ENCODE peak calls at places on chromosomes 2 and 18, in seven cellular contexts. One of them, this sample, is unnamed.
A peak's percentile ranks its signal among the peaks of the same experiment; 100 is the strongest.

GRCh38 chr2:71935291-71935848 is 212.3 kb downstream of the CYP26B1 start:
- DNase-seq in A549: no peak
- DNase-seq in epithelial cell of proximal tubule: no peak
- DNase-seq in CD8-positive, alpha-beta memory T cell: no peak
- DNase-seq in sigmoid colon: peak; percentile 91
- DNase-seq in fibroblast of lung: peak; percentile 15
- DNase-seq in mesenchymal stem cell: peak; percentile 25
- DNase-seq in this sample: no peak

GRCh38 chr2:72921088-72921851 is 4.0 kb downstream of the EMX1 start:
- DNase-seq in A549: no peak
- DNase-seq in epithelial cell of proximal tubule: no peak
- DNase-seq in CD8-positive, alpha-beta memory T cell: no peak
- DNase-seq in sigmoid colon: peak; percentile 33
- DNase-seq in fibroblast of lung: no peak
- DNase-seq in mesenchymal stem cell: no peak
- DNase-seq in this sample: no peak

GRCh38 chr2:122643725-122644329 is 888.4 kb downstream of the TSN start:
- DNase-seq in A549: peak; percentile 31
- DNase-seq in epithelial cell of proximal tubule: peak; percentile 79
- DNase-seq in CD8-positive, alpha-beta memory T cell: no peak
- DNase-seq in sigmoid colon: no peak
- DNase-seq in fibroblast of lung: peak; percentile 45
- DNase-seq in mesenchymal stem cell: peak; percentile 86
- DNase-seq in this sample: no peak

GRCh38 chr2:186349508-186349907 is 136.6 kb upstream of the ZC3H15 start:
- DNase-seq in A549: peak; percentile 44
- DNase-seq in epithelial cell of proximal tubule: no peak
- DNase-seq in CD8-positive, alpha-beta memory T cell: no peak
- DNase-seq in sigmoid colon: no peak
- DNase-seq in fibroblast of lung: peak; percentile 95
- DNase-seq in mesenchymal stem cell: peak; percentile 61
- DNase-seq in this sample: no peak

GRCh38 chr18:31819106-31819924 is 58.6 kb upstream of the SLC25A52 start:
- DNase-seq in A549: peak; percentile 44
- DNase-seq in epithelial cell of proximal tubule: no peak
- DNase-seq in CD8-positive, alpha-beta memory T cell: peak; percentile 1
- DNase-seq in sigmoid colon: no peak
- DNase-seq in fibroblast of lung: peak; percentile 65
- DNase-seq in mesenchymal stem cell: peak; percentile 58
- DNase-seq in this sample: peak; percentile 43

GRCh38 chr2:211408485-211408884 is 852.1 kb downstream of the CPS1 start:
- DNase-seq in A549: peak; percentile 79
- DNase-seq in epithelial cell of proximal tubule: peak; percentile 74
- DNase-seq in CD8-positive, alpha-beta memory T cell: no peak
- DNase-seq in sigmoid colon: no peak
- DNase-seq in fibroblast of lung: no peak
- DNase-seq in mesenchymal stem cell: no peak
- DNase-seq in this sample: no peak

GRCh38 chr2:176817061-176817565 is 395.5 kb upstream of the HNRNPA3 start:
- DNase-seq in A549: peak; percentile 3
- DNase-seq in epithelial cell of proximal tubule: no peak
- DNase-seq in CD8-positive, alpha-beta memory T cell: no peak
- DNase-seq in sigmoid colon: no peak
- DNase-seq in fibroblast of lung: no peak
- DNase-seq in mesenchymal stem cell: no peak
- DNase-seq in this sample: no peak

GRCh38 chr18:48975817-48976649 is 25.3 kb upstream of the SMAD7 start:
- DNase-seq in A549: peak; percentile 62
- DNase-seq in epithelial cell of proximal tubule: no peak
- DNase-seq in CD8-positive, alpha-beta memory T cell: peak; percentile 49
- DNase-seq in sigmoid colon: no peak
- DNase-seq in fibroblast of lung: peak; percentile 57
- DNase-seq in mesenchymal stem cell: peak; percentile 73
- DNase-seq in this sample: no peak

GRCh38 chr2:68727698-68728375 is 6.8 kb upstream of the ARHGAP25 start:
- DNase-seq in A549: no peak
- DNase-seq in epithelial cell of proximal tubule: no peak
- DNase-seq in CD8-positive, alpha-beta memory T cell: no peak
- DNase-seq in sigmoid colon: no peak
- DNase-seq in fibroblast of lung: no peak
- DNase-seq in mesenchymal stem cell: peak; percentile 77
- DNase-seq in this sample: no peak

GRCh38 chr18:41751652-41752051 is 203.4 kb upstream of the PIK3C3 start:
- DNase-seq in A549: no peak
- DNase-seq in epithelial cell of proximal tubule: no peak
- DNase-seq in CD8-positive, alpha-beta memory T cell: no peak
- DNase-seq in sigmoid colon: no peak
- DNase-seq in fibroblast of lung: no peak
- DNase-seq in mesenchymal stem cell: no peak
- DNase-seq in this sample: no peak

GRCh38 chr2:57396364-57397098 is 650.1 kb upstream of the VRK2 start:
- DNase-seq in A549: peak; percentile 23
- DNase-seq in epithelial cell of proximal tubule: no peak
- DNase-seq in CD8-positive, alpha-beta memory T cell: no peak
- DNase-seq in sigmoid colon: peak; percentile 52
- DNase-seq in fibroblast of lung: no peak
- DNase-seq in mesenchymal stem cell: no peak
- DNase-seq in this sample: no peak

GRCh38 chr2:27381577-27382181 is 1.1 kb upstream of the ZNF513 start:
- DNase-seq in A549: no peak
- DNase-seq in epithelial cell of proximal tubule: no peak
- DNase-seq in CD8-positive, alpha-beta memory T cell: no peak
- DNase-seq in sigmoid colon: no peak
- DNase-seq in fibroblast of lung: no peak
- DNase-seq in mesenchymal stem cell: no peak
- DNase-seq in this sample: no peak

GRCh38 chr18:2846638-2847340 is at the start of gene EMILIN2:
- DNase-seq in A549: no peak
- DNase-seq in epithelial cell of proximal tubule: no peak
- DNase-seq in CD8-positive, alpha-beta memory T cell: peak; percentile 34
- DNase-seq in sigmoid colon: peak; percentile 90
- DNase-seq in fibroblast of lung: peak; percentile 56
- DNase-seq in mesenchymal stem cell: peak; percentile 57
- DNase-seq in this sample: no peak

GRCh38 chr18:57077786-57078552 is 68.9 kb upstream of the BOD1L2 start:
- DNase-seq in A549: no peak
- DNase-seq in epithelial cell of proximal tubule: no peak
- DNase-seq in CD8-positive, alpha-beta memory T cell: peak; percentile 47
- DNase-seq in sigmoid colon: no peak
- DNase-seq in fibroblast of lung: no peak
- DNase-seq in mesenchymal stem cell: no peak
- DNase-seq in this sample: peak; percentile 84

GRCh38 chr2:16223481-16224177 is 283.3 kb downstream of the MYCN start:
- DNase-seq in A549: no peak
- DNase-seq in epithelial cell of proximal tubule: no peak
- DNase-seq in CD8-positive, alpha-beta memory T cell: no peak
- DNase-seq in sigmoid colon: no peak
- DNase-seq in fibroblast of lung: no peak
- DNase-seq in mesenchymal stem cell: no peak
- DNase-seq in this sample: no peak

GRCh38 chr18:58865714-58866113 is 1.0 kb downstream of the ZNF532 start:
- DNase-seq in A549: no peak
- DNase-seq in epithelial cell of proximal tubule: no peak
- DNase-seq in CD8-positive, alpha-beta memory T cell: no peak
- DNase-seq in sigmoid colon: peak; percentile 8
- DNase-seq in fibroblast of lung: no peak
- DNase-seq in mesenchymal stem cell: no peak
- DNase-seq in this sample: no peak
- H3K4me3 ChIP-seq in A549: no peak overlapping the region
- H3K4me3 ChIP-seq in epithelial cell of proximal tubule: no peak overlapping the region
- H3K4me3 ChIP-seq in CD8-positive, alpha-beta memory T cell: no peak overlapping the region
- H3K4me3 ChIP-seq in sigmoid colon: no peak overlapping the region
- H3K4me3 ChIP-seq in fibroblast of lung: peak overlapping the region; percentile 53
- H3K4me3 ChIP-seq in mesenchymal stem cell: peak overlapping the region; percentile 74
- H3K4me3 ChIP-seq in this sample: no peak overlapping the region

GRCh38 chr2:31535753-31536152 is 45.0 kb downstream of the SRD5A2 start:
- DNase-seq in A549: peak; percentile 29
- DNase-seq in epithelial cell of proximal tubule: peak; percentile 48
- DNase-seq in CD8-positive, alpha-beta memory T cell: no peak
- DNase-seq in sigmoid colon: no peak
- DNase-seq in fibroblast of lung: no peak
- DNase-seq in mesenchymal stem cell: no peak
- DNase-seq in this sample: no peak
- H3K4me3 ChIP-seq in A549: peak overlapping the region; percentile 4
- H3K4me3 ChIP-seq in epithelial cell of proximal tubule: no peak overlapping the region
- H3K4me3 ChIP-seq in CD8-positive, alpha-beta memory T cell: no peak overlapping the region
- H3K4me3 ChIP-seq in sigmoid colon: no peak overlapping the region
- H3K4me3 ChIP-seq in fibroblast of lung: no peak overlapping the region
- H3K4me3 ChIP-seq in mesenchymal stem cell: no peak overlapping the region
- H3K4me3 ChIP-seq in this sample: no peak overlapping the region

GRCh38 chr18:76977108-76977621 is 154.8 kb downstream of the ZNF236 start:
- DNase-seq in A549: no peak
- DNase-seq in epithelial cell of proximal tubule: no peak
- DNase-seq in CD8-positive, alpha-beta memory T cell: no peak
- DNase-seq in sigmoid colon: no peak
- DNase-seq in fibroblast of lung: no peak
- DNase-seq in mesenchymal stem cell: no peak
- DNase-seq in this sample: no peak
- H3K4me3 ChIP-seq in A549: no peak overlapping the region
- H3K4me3 ChIP-seq in epithelial cell of proximal tubule: no peak overlapping the region
- H3K4me3 ChIP-seq in CD8-positive, alpha-beta memory T cell: no peak overlapping the region
- H3K4me3 ChIP-seq in sigmoid colon: no peak overlapping the region
- H3K4me3 ChIP-seq in fibroblast of lung: no peak overlapping the region
- H3K4me3 ChIP-seq in mesenchymal stem cell: no peak overlapping the region
- H3K4me3 ChIP-seq in this sample: no peak overlapping the region

GRCh38 chr2:238601433-238602222 is 174.9 kb downstream of the ASB1 start:
- DNase-seq in A549: no peak
- DNase-seq in epithelial cell of proximal tubule: peak; percentile 36
- DNase-seq in CD8-positive, alpha-beta memory T cell: no peak
- DNase-seq in sigmoid colon: peak; percentile 92
- DNase-seq in fibroblast of lung: peak; percentile 86
- DNase-seq in mesenchymal stem cell: peak; percentile 27
- DNase-seq in this sample: no peak
- H3K4me3 ChIP-seq in A549: no peak overlapping the region
- H3K4me3 ChIP-seq in epithelial cell of proximal tubule: no peak overlapping the region
- H3K4me3 ChIP-seq in CD8-positive, alpha-beta memory T cell: no peak overlapping the region
- H3K4me3 ChIP-seq in sigmoid colon: no peak overlapping the region
- H3K4me3 ChIP-seq in fibroblast of lung: no peak overlapping the region
- H3K4me3 ChIP-seq in mesenchymal stem cell: peak overlapping the region; percentile 50
- H3K4me3 ChIP-seq in this sample: no peak overlapping the region

This sample was measured in Jurkat, Clone E6-1.